ENCODE peak calls at places on chromosomes 2 and 18, in eight cellular contexts. Z is tibial artery; J is NCI-H460; I is astrocyte of the cerebellum; Q is CD8-positive, alpha-beta memory T cell; P is LoVo; E is GM04503; V is activated gamma-delta T cell treated with Interleukin-2 at 50 U/mL for 16 hours. L is an unnamed sample.

GRCh38 chr2:118982039-118982438 is 40.0 kb downstream of the MARCO start:
- DNase-seq in Z (peak), J (no peak), I (no peak), Q (no peak), P (no peak), E (no peak), V (no peak), L (no peak)

GRCh38 chr2:26727641-26728561 is 35.4 kb downstream of the KCNK3 start:
- DNase-seq in Z (no peak), J (no peak), I (no peak), Q (peak), P (no peak), E (no peak), V (no peak), L (no peak)

GRCh38 chr2:145569108-145569507 is 1049.2 kb upstream of the ZEB2 start:
- DNase-seq in Z (no peak), J (peak), I (no peak), Q (no peak), P (no peak), E (no peak), V (no peak), L (no peak)

GRCh38 chr2:40395169-40396023 is 56.5 kb downstream of the SLC8A1 start:
- DNase-seq in Z (no peak), J (no peak), I (no peak), Q (no peak), P (no peak), E (no peak), V (no peak), L (no peak)

GRCh38 chr18:7381307-7381706 is 150.4 kb downstream of the LRRC30 start:
- DNase-seq in Z (no peak), J (no peak), I (no peak), Q (no peak), P (no peak), E (no peak), V (no peak), L (no peak)

GRCh38 chr2:152950125-152950524 is 231.7 kb downstream of the ARL6IP6 start:
- DNase-seq in Z (no peak), J (peak), I (no peak), Q (no peak), P (no peak), E (no peak), V (no peak), L (no peak)

GRCh38 chr2:20194097-20194989 is 30.6 kb downstream of the SDC1 start:
- DNase-seq in Z (no peak), J (no peak), I (no peak), Q (no peak), P (no peak), E (no peak), V (no peak), L (no peak)

GRCh38 chr2:25936889-25937545 is 45.3 kb downstream of the KIF3C start:
- DNase-seq in Z (no peak), J (no peak), I (no peak), Q (no peak), P (peak), E (no peak), V (no peak), L (no peak)

GRCh38 chr2:746697-747096 is 69.5 kb upstream of the TMEM18 start:
- DNase-seq in Z (no peak), J (no peak), I (no peak), Q (no peak), P (no peak), E (no peak), V (no peak), L (no peak)

GRCh38 chr2:86337235-86338099 is at the start of gene REEP1:
- DNase-seq in Z (no peak), J (no peak), I (no peak), Q (no peak), P (peak), E (no peak), V (no peak), L (no peak)

GRCh38 chr2:191593622-191594416 is 84.1 kb upstream of the NABP1 start:
- DNase-seq in Z (no peak), J (no peak), I (no peak), Q (no peak), P (peak), E (peak), V (no peak), L (no peak)

GRCh38 chr2:88669371-88670214 is 21.9 kb upstream of the RPIA start:
- DNase-seq in Z (no peak), J (peak), I (peak), Q (no peak), P (peak), E (no peak), V (peak), L (peak)

GRCh38 chr18:50162486-50163304 is 32.3 kb downstream of the MYO5B start:
- DNase-seq in Z (no peak), J (no peak), I (no peak), Q (no peak), P (no peak), E (no peak), V (no peak), L (no peak)

GRCh38 chr18:48541026-48541746 is 2.4 kb downstream of the CTIF start:
- DNase-seq in Z (peak), J (no peak), I (peak), Q (no peak), P (peak), E (peak), V (peak), L (peak)